ENCODE peak calls at places on chromosomes 13 and 19, in five cellular contexts. D is breast epithelium, B is fibroblast of lung, T is upper lobe of left lung, M is body of pancreas. P is an unnamed sample.

GRCh38 chr19:52692431-52693008 is 42.3 kb downstream of the ZNF611 start:
- DNase-seq in M (no peak), D (no peak), B (no peak), T (no peak), P (no peak)

GRCh38 chr19:15195381-15195964 is 5.3 kb downstream of the NOTCH3 start:
- DNase-seq in T (peak), M (peak), D (peak), B (peak), P (no peak)

GRCh38 chr13:100397627-100398026 is 191.0 kb downstream of the GGACT start:
- DNase-seq in M (no peak), B (no peak), T (no peak), D (no peak), P (no peak)

GRCh38 chr13:60509601-60510386 is 112.8 kb downstream of the TDRD3 start:
- DNase-seq in D (no peak), T (no peak), M (no peak), B (peak), P (no peak)

GRCh38 chr19:41219924-41220567 is 1.0 kb downstream of the AXL start:
- DNase-seq in B (peak), M (peak), T (peak), D (no peak), P (no peak)

GRCh38 chr19:37304190-37304883 is 66.6 kb upstream of the ZNF527 start:
- DNase-seq in T (peak), M (peak), D (no peak), B (no peak), P (peak)

GRCh38 chr19:45670670-45671453 is 2.8 kb downstream of the GIPR start:
- DNase-seq in B (peak), D (peak), T (peak), M (peak), P (no peak)

GRCh38 chr19:47433121-47433520 is 13.8 kb upstream of the MEIS3 start:
- DNase-seq in B (no peak), D (no peak), M (no peak), T (no peak), P (no peak)

GRCh38 chr13:20519887-20520286 is 5.8 kb downstream of the CRYL1 start:
- DNase-seq in M (no peak), D (no peak), T (no peak), B (no peak), P (no peak)

GRCh38 chr13:75749407-75749806 is 113.3 kb downstream of the LMO7 start:
- DNase-seq in D (no peak), T (no peak), M (no peak), B (peak), P (no peak)

GRCh38 chr19:47540748-47541147 is 25.9 kb upstream of the NAPA start:
- DNase-seq in B (peak), D (no peak), M (no peak), T (no peak), P (no peak)

GRCh38 chr19:40613669-40614594 is 12.8 kb downstream of the LTBP4 start:
- DNase-seq in D (peak), B (peak), M (no peak), T (peak), P (no peak)

GRCh38 chr19:17281391-17282304 is at the start of gene ANKLE1:
- DNase-seq in M (no peak), T (peak), D (no peak), B (no peak), P (no peak)

GRCh38 chr13:41700790-41701310 is 243.5 kb downstream of the RGCC start:
- DNase-seq in D (no peak), T (no peak), B (peak), M (peak), P (no peak)

GRCh38 chr13:79530270-79530669 is 49.3 kb downstream of the NDFIP2 start:
- DNase-seq in M (no peak), B (no peak), D (no peak), T (no peak), P (no peak)
- TF ChIP-seq CTCF in M (no peak), B (no peak), D (no peak), T (no peak), P (no peak)

DNA sequence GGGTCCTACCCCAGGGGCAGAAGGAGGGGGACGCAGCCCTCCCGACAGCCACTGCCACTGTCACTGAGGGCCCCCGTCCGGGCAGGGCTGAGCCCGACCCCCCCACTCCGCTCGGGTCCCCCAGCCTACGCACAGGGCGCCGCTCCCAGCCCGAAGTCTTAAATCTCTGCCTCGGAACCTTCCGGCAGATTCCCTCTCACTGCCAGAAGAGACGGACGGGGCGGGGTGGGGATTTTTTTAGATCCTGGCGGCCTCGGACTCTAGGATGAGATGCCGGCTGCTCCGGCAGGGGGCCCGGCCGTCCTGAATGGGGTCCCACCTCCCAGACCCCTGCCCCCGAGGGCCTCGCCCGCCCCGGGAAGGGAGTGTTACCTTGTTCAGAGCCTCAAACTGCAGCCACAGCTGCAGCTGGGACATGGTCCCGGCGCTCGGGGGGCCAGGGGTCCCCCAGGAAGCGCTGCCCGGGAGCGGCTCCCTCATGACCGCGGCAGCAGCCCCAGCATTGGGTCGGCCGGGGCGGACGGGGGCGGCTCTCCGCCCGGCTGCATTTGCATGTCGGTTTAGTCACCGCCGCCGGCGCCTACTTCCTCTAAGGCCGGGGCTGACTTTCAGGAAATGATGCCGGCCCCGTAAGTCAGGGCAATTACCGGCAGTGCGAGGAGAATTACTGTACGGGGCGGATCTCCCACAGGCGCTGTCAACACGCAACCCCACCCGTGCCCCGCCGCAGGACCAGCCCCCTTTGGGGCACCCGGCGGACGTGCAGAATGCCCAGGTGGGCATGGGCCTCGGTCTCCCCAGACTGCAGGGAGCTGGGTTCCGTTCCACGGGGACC is 28.1 kb downstream of the GPX4 start:
- DNase-seq in B (peak), M (peak), T (peak), D (peak), P (no peak)
- TF ChIP-seq CTCF in B (no peak), M (no peak), T (peak), D (peak), P (peak)

GRCh38 chr13:94950303-94950702 is 238.0 kb upstream of the SOX21 start:
- DNase-seq in D (no peak), M (no peak), B (no peak), T (no peak), P (no peak)
- TF ChIP-seq CTCF in D (no peak), M (no peak), B (peak), T (peak), P (peak)

DNA sequence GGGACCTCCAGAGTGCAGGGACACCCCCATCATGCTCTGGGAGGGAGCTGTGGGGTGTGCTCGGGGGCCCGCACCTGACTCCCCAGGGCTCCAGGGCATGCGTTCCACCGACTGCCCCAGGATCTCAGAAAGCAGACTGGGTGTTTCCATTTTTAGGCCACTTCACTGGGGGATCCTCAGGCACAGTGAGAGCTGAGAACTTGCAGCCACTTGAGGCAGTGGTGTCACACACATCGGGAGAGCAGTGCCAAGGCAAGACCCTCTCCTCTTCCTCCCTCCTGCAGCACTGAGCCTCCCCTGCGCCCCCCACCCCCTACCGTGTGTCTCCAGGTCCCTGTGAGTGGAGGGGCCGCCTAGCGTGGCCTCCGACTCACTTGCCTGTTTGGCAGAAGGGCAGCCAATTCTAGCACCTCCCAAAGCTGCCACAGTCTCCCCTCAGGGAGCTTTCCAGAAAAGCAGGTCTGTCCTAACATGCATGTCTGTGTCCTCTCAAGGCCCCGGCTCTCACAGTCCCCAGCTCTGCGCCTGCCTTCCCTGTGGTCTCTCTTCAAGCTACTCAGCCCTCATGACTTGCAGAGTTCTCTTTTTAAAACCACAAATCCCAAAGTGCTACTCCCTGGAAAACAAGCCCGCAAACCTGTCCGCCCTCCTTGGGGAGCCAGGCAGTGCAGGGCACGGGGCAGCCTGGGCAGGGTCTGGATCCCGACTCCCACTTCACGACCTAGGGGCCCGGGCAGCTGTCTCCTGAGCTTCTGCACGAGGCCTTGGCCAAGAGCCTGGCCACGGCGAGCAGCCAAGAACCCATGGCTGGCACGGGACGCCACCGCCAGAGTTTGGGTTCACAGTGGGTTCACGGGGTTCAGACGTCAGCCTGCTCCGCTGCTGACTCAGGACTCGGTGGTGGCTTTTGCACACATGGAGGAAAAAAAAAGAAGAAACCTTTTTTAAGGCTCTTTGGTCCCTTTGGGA is 94.1 kb downstream of the STK24 start:
- DNase-seq in M (peak), B (peak), D (peak), T (peak), P (no peak)
- TF ChIP-seq CTCF in M (peak), B (peak), D (no peak), T (no peak), P (peak)